ENCODE peak calls at places on chromosomes 4 and X, in nine cellular contexts. One of them, this sample, is unnamed.
A peak's percentile ranks its signal among the peaks of the same experiment; 100 is the strongest.

GRCh38 chrX:122579521-122579920 is 604.6 kb upstream of the GRIA3 start:
- DNase-seq in fibroblast of lung: peak; percentile 1
- DNase-seq in WERI-Rb-1: no peak
- DNase-seq in caudate nucleus: no peak
- DNase-seq in uterus: no peak
- DNase-seq in aorta: no peak
- DNase-seq in adrenal gland: no peak
- DNase-seq in PC-9: no peak
- DNase-seq in ascending aorta: no peak
- DNase-seq in this sample: no peak

GRCh38 chrX:54479471-54480122 is 16.4 kb downstream of the FGD1 start:
- DNase-seq in adrenal gland: no peak
- DNase-seq in caudate nucleus: no peak
- DNase-seq in WERI-Rb-1: peak; percentile 22
- DNase-seq in fibroblast of lung: no peak
- DNase-seq in aorta: no peak
- DNase-seq in ascending aorta: no peak
- DNase-seq in uterus: no peak
- DNase-seq in PC-9: no peak
- DNase-seq in this sample: no peak

GRCh38 chrX:132292753-132293152 is 73.5 kb upstream of the RAP2C start:
- DNase-seq in adrenal gland: peak; percentile 21
- DNase-seq in uterus: peak; percentile 19
- DNase-seq in ascending aorta: no peak
- DNase-seq in caudate nucleus: no peak
- DNase-seq in fibroblast of lung: peak; percentile 73
- DNase-seq in aorta: no peak
- DNase-seq in PC-9: peak; percentile 21
- DNase-seq in WERI-Rb-1: peak; percentile 32
- DNase-seq in this sample: no peak

GRCh38 chr4:184838249-184839074 is 12.7 kb upstream of the ACSL1 start:
- DNase-seq in PC-9: no peak
- DNase-seq in fibroblast of lung: peak; percentile 26
- DNase-seq in caudate nucleus: no peak
- DNase-seq in adrenal gland: no peak
- DNase-seq in WERI-Rb-1: no peak
- DNase-seq in aorta: no peak
- DNase-seq in uterus: no peak
- DNase-seq in ascending aorta: no peak
- DNase-seq in this sample: no peak

GRCh38 chr4:117422272-117422671 is 336.9 kb upstream of the TRAM1L1 start:
- DNase-seq in uterus: no peak
- DNase-seq in aorta: no peak
- DNase-seq in ascending aorta: no peak
- DNase-seq in PC-9: no peak
- DNase-seq in caudate nucleus: no peak
- DNase-seq in fibroblast of lung: no peak
- DNase-seq in adrenal gland: no peak
- DNase-seq in WERI-Rb-1: no peak
- DNase-seq in this sample: no peak

GRCh38 chr4:1056671-1057402 is 45.4 kb downstream of the FGFRL1 start:
- DNase-seq in ascending aorta: peak; percentile 52
- DNase-seq in adrenal gland: no peak
- DNase-seq in fibroblast of lung: no peak
- DNase-seq in PC-9: no peak
- DNase-seq in caudate nucleus: no peak
- DNase-seq in uterus: no peak
- DNase-seq in aorta: no peak
- DNase-seq in WERI-Rb-1: no peak
- DNase-seq in this sample: no peak

GRCh38 chr4:149409186-149410056 is 406.2 kb downstream of the IQCM start:
- DNase-seq in uterus: no peak
- DNase-seq in aorta: peak; percentile 63
- DNase-seq in ascending aorta: no peak
- DNase-seq in WERI-Rb-1: no peak
- DNase-seq in adrenal gland: peak; percentile 93
- DNase-seq in caudate nucleus: no peak
- DNase-seq in PC-9: peak; percentile 63
- DNase-seq in fibroblast of lung: peak; percentile 84
- DNase-seq in this sample: no peak

GRCh38 chr4:18518098-18518497 is 496.5 kb upstream of the LCORL start:
- DNase-seq in caudate nucleus: no peak
- DNase-seq in WERI-Rb-1: peak; percentile 17
- DNase-seq in uterus: no peak
- DNase-seq in fibroblast of lung: no peak
- DNase-seq in adrenal gland: no peak
- DNase-seq in aorta: no peak
- DNase-seq in ascending aorta: no peak
- DNase-seq in PC-9: no peak
- DNase-seq in this sample: no peak

GRCh38 chr4:185833055-185833598 is 21.1 kb upstream of the SORBS2 start:
- DNase-seq in PC-9: no peak
- DNase-seq in adrenal gland: no peak
- DNase-seq in aorta: no peak
- DNase-seq in uterus: no peak
- DNase-seq in caudate nucleus: no peak
- DNase-seq in fibroblast of lung: no peak
- DNase-seq in ascending aorta: no peak
- DNase-seq in WERI-Rb-1: no peak
- DNase-seq in this sample: no peak

GRCh38 chr4:106287353-106287969 is 28.5 kb downstream of the TBCK start:
- DNase-seq in PC-9: no peak
- DNase-seq in WERI-Rb-1: no peak
- DNase-seq in uterus: no peak
- DNase-seq in ascending aorta: no peak
- DNase-seq in fibroblast of lung: peak; percentile 86
- DNase-seq in adrenal gland: no peak
- DNase-seq in caudate nucleus: no peak
- DNase-seq in aorta: no peak
- DNase-seq in this sample: no peak

GRCh38 chr4:89998350-89999098 is 103.9 kb downstream of the MMRN1 start:
- DNase-seq in fibroblast of lung: no peak
- DNase-seq in aorta: no peak
- DNase-seq in PC-9: no peak
- DNase-seq in caudate nucleus: no peak
- DNase-seq in WERI-Rb-1: no peak
- DNase-seq in ascending aorta: no peak
- DNase-seq in uterus: no peak
- DNase-seq in adrenal gland: no peak
- DNase-seq in this sample: no peak

GRCh38 chr4:15489551-15489950 is 19.9 kb downstream of the CC2D2A start:
- DNase-seq in WERI-Rb-1: no peak
- DNase-seq in ascending aorta: no peak
- DNase-seq in PC-9: no peak
- DNase-seq in fibroblast of lung: peak; percentile 36
- DNase-seq in adrenal gland: no peak
- DNase-seq in caudate nucleus: no peak
- DNase-seq in aorta: no peak
- DNase-seq in uterus: no peak
- DNase-seq in this sample: no peak

GRCh38 chr4:133270021-133270570 is 121.0 kb downstream of the PCDH10 start:
- DNase-seq in PC-9: no peak
- DNase-seq in uterus: no peak
- DNase-seq in ascending aorta: no peak
- DNase-seq in aorta: no peak
- DNase-seq in WERI-Rb-1: no peak
- DNase-seq in caudate nucleus: no peak
- DNase-seq in adrenal gland: no peak
- DNase-seq in fibroblast of lung: peak; percentile 8
- DNase-seq in this sample: no peak

GRCh38 chrX:39140581-39140980 is 339.3 kb downstream of the MID1IP1 start:
- DNase-seq in ascending aorta: no peak
- DNase-seq in WERI-Rb-1: no peak
- DNase-seq in caudate nucleus: no peak
- DNase-seq in fibroblast of lung: no peak
- DNase-seq in aorta: no peak
- DNase-seq in PC-9: no peak
- DNase-seq in uterus: no peak
- DNase-seq in adrenal gland: no peak
- DNase-seq in this sample: no peak

GRCh38 chr4:115965588-115965987 is 852.2 kb upstream of the NDST4 start:
- DNase-seq in ascending aorta: no peak
- DNase-seq in uterus: no peak
- DNase-seq in PC-9: no peak
- DNase-seq in adrenal gland: no peak
- DNase-seq in aorta: no peak
- DNase-seq in WERI-Rb-1: no peak
- DNase-seq in caudate nucleus: no peak
- DNase-seq in fibroblast of lung: no peak
- DNase-seq in this sample: no peak

GRCh38 chr4:115972967-115973366 is 859.5 kb upstream of the NDST4 start:
- DNase-seq in WERI-Rb-1: no peak
- DNase-seq in aorta: no peak
- DNase-seq in ascending aorta: no peak
- DNase-seq in PC-9: no peak
- DNase-seq in fibroblast of lung: no peak
- DNase-seq in adrenal gland: no peak
- DNase-seq in uterus: no peak
- DNase-seq in caudate nucleus: no peak
- DNase-seq in this sample: no peak

GRCh38 chr4:115969756-115970155 is 856.3 kb upstream of the NDST4 start:
- DNase-seq in caudate nucleus: no peak
- DNase-seq in aorta: no peak
- DNase-seq in uterus: no peak
- DNase-seq in adrenal gland: no peak
- DNase-seq in ascending aorta: no peak
- DNase-seq in WERI-Rb-1: peak; percentile 35
- DNase-seq in PC-9: no peak
- DNase-seq in fibroblast of lung: no peak
- DNase-seq in this sample: no peak

GRCh38 chr4:115973768-115974167 is 860.3 kb upstream of the NDST4 start:
- DNase-seq in PC-9: no peak
- DNase-seq in WERI-Rb-1: no peak
- DNase-seq in aorta: no peak
- DNase-seq in caudate nucleus: no peak
- DNase-seq in adrenal gland: no peak
- DNase-seq in uterus: no peak
- DNase-seq in fibroblast of lung: no peak
- DNase-seq in ascending aorta: no peak
- DNase-seq in this sample: no peak

GRCh38 chr4:115970859-115971258 is 857.4 kb upstream of the NDST4 start:
- DNase-seq in ascending aorta: no peak
- DNase-seq in aorta: no peak
- DNase-seq in uterus: no peak
- DNase-seq in caudate nucleus: no peak
- DNase-seq in WERI-Rb-1: no peak
- DNase-seq in adrenal gland: no peak
- DNase-seq in PC-9: no peak
- DNase-seq in fibroblast of lung: no peak
- DNase-seq in this sample: no peak
- H3K27ac ChIP-seq in ascending aorta: no peak overlapping the region
- H3K27ac ChIP-seq in aorta: no peak overlapping the region
- H3K27ac ChIP-seq in uterus: no peak overlapping the region
- H3K27ac ChIP-seq in caudate nucleus: no peak overlapping the region
- H3K27ac ChIP-seq in WERI-Rb-1: no peak overlapping the region
- H3K27ac ChIP-seq in adrenal gland: no peak overlapping the region
- H3K27ac ChIP-seq in PC-9: no peak overlapping the region
- H3K27ac ChIP-seq in fibroblast of lung: no peak overlapping the region
- H3K27ac ChIP-seq in this sample: no peak overlapping the region

GRCh38 chr4:47198791-47199190 is 167.4 kb downstream of the GABRB1 start:
- DNase-seq in WERI-Rb-1: no peak
- DNase-seq in adrenal gland: no peak
- DNase-seq in PC-9: no peak
- DNase-seq in ascending aorta: no peak
- DNase-seq in uterus: no peak
- DNase-seq in aorta: no peak
- DNase-seq in fibroblast of lung: no peak
- DNase-seq in caudate nucleus: no peak
- DNase-seq in this sample: no peak
- H3K27ac ChIP-seq in WERI-Rb-1: no peak overlapping the region
- H3K27ac ChIP-seq in adrenal gland: no peak overlapping the region
- H3K27ac ChIP-seq in PC-9: no peak overlapping the region
- H3K27ac ChIP-seq in ascending aorta: no peak overlapping the region
- H3K27ac ChIP-seq in uterus: no peak overlapping the region
- H3K27ac ChIP-seq in aorta: no peak overlapping the region
- H3K27ac ChIP-seq in fibroblast of lung: no peak overlapping the region
- H3K27ac ChIP-seq in caudate nucleus: no peak overlapping the region
- H3K27ac ChIP-seq in this sample: no peak overlapping the region

DNA sequence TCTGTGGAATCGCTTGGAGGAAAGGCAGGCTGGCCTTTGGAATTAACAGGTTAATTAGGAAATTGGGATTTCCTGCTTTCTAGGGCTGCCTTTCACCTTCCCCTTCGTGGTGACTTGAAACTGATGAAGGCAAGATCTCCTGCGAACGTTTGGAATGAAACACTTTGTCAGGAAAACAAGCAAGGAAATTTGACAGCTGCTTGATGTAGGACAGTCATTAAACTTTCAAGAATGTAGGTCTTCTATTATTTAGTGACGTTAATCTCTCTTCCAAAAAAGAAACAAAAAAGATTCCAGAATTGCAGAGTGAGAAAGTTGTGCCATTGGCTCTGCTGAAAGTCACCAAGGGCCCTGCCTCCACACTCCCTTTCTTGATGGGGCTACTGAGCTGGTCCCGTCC is 155.6 kb upstream of the SCML1 start:
- DNase-seq in adrenal gland: no peak
- DNase-seq in PC-9: no peak
- DNase-seq in WERI-Rb-1: no peak
- DNase-seq in ascending aorta: no peak
- DNase-seq in uterus: no peak
- DNase-seq in caudate nucleus: no peak
- DNase-seq in aorta: no peak
- DNase-seq in fibroblast of lung: no peak
- DNase-seq in this sample: no peak
- H3K27ac ChIP-seq in adrenal gland: no peak overlapping the region
- H3K27ac ChIP-seq in PC-9: no peak overlapping the region
- H3K27ac ChIP-seq in WERI-Rb-1: no peak overlapping the region
- H3K27ac ChIP-seq in ascending aorta: peak overlapping the region; percentile 68
- H3K27ac ChIP-seq in uterus: peak overlapping the region; percentile 61
- H3K27ac ChIP-seq in caudate nucleus: no peak overlapping the region
- H3K27ac ChIP-seq in aorta: no peak overlapping the region
- H3K27ac ChIP-seq in fibroblast of lung: no peak overlapping the region
- H3K27ac ChIP-seq in this sample: no peak overlapping the region

DNA sequence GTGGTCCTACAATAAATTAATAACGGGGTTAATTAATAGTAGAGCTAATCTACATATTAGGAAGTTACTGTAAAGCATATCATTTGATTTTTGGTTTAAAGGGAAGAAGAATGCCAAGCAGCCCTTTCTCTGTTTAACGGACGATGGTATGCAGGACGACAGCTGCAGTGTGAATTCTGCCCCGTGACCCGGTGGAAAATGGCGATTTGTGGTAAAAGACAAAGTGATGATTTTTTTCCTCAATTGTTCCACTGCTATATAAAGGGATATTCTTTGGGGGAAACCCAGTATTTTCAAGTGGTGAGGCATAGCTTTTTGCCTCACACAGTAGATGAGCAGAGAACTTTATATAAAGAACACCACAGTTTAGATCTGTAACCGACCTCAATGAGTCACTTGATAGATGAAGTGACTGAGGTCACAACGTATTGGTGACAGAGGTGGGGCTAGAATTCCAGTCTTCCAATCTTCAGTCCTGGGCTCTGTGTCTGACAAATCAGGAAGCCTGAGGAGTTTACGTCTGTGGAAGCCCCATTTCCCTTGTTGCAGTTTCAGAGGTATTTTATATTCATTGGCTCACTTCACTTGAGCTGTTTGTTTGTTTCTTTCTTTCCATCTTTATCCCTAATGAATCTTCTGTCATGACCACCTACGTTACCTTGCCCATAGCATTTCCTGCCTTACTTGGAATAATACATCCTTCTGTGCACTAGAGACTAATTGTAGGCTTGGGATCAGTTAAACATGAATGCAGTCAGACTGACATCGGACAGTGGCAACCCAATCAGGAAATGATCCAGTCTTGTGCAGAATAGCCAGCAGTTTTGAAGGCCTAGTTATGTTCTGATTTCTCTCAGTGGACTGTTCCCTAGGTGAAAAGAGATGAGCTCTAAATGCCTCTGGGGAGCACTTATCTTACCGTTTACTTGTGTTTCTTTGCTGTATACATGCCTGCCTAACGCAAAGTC is 30.1 kb downstream of the ZRSR2 start:
- DNase-seq in PC-9: no peak
- DNase-seq in ascending aorta: no peak
- DNase-seq in uterus: no peak
- DNase-seq in adrenal gland: no peak
- DNase-seq in fibroblast of lung: peak; percentile 56
- DNase-seq in WERI-Rb-1: no peak
- DNase-seq in caudate nucleus: no peak
- DNase-seq in aorta: no peak
- DNase-seq in this sample: no peak
- H3K27ac ChIP-seq in PC-9: no peak overlapping the region
- H3K27ac ChIP-seq in ascending aorta: no peak overlapping the region
- H3K27ac ChIP-seq in uterus: no peak overlapping the region
- H3K27ac ChIP-seq in adrenal gland: no peak overlapping the region
- H3K27ac ChIP-seq in fibroblast of lung: peak overlapping the region; percentile 37
- H3K27ac ChIP-seq in WERI-Rb-1: no peak overlapping the region
- H3K27ac ChIP-seq in caudate nucleus: no peak overlapping the region
- H3K27ac ChIP-seq in aorta: no peak overlapping the region
- H3K27ac ChIP-seq in this sample: no peak overlapping the region

This sample was measured in substantia nigra.